ENCODE peak calls at places on chromosomes 2 and 18, in five cellular contexts. Q is stomach, R is sigmoid colon, E is A549, X is tibial nerve. B is an unnamed sample.

GRCh38 chr2:205245652-205246051 is 436.6 kb upstream of the NRP2 start:
- DNase-seq in Q (no peak), R (no peak), E (no peak), X (no peak), B (no peak)

GRCh38 chr2:7097353-7097895 is 180.2 kb downstream of the RNF144A start:
- DNase-seq in Q (peak), R (peak), E (peak), X (peak), B (peak)

GRCh38 chr2:26649992-26650712 is 9.0 kb upstream of the CIB4 start:
- DNase-seq in Q (peak), R (no peak), E (no peak), X (no peak), B (no peak)

GRCh38 chr2:166170356-166170755 is 42.5 kb upstream of the SCN1A start:
- DNase-seq in Q (no peak), R (no peak), E (no peak), X (no peak), B (no peak)

GRCh38 chr2:133651861-133652260 is 83.6 kb upstream of the NCKAP5 start:
- DNase-seq in Q (no peak), R (no peak), E (no peak), X (no peak), B (no peak)

GRCh38 chr2:158893057-158893456 is 75.4 kb upstream of the TANC1 start:
- DNase-seq in Q (no peak), R (no peak), E (no peak), X (no peak), B (no peak)

GRCh38 chr18:54203914-54204313 is 20.6 kb downstream of the MBD2 start:
- DNase-seq in Q (no peak), R (no peak), E (no peak), X (no peak), B (no peak)

GRCh38 chr2:161134547-161135518 is 25.4 kb upstream of the TANK start:
- DNase-seq in Q (peak), R (no peak), E (no peak), X (no peak), B (no peak)

GRCh38 chr2:85326406-85326945 is 1.3 kb downstream of the TGOLN2 start:
- DNase-seq in Q (no peak), R (no peak), E (no peak), X (no peak), B (peak)

GRCh38 chr2:9686061-9686460 is 55.3 kb upstream of the YWHAQ start:
- DNase-seq in Q (no peak), R (no peak), E (no peak), X (no peak), B (no peak)

GRCh38 chr2:171712051-171712450 is 24.8 kb downstream of the DYNC1I2 start:
- DNase-seq in Q (no peak), R (no peak), E (no peak), X (no peak), B (no peak)

GRCh38 chr2:187310696-187311095 is 137.4 kb downstream of the CALCRL start:
- DNase-seq in Q (no peak), R (no peak), E (no peak), X (no peak), B (no peak)

GRCh38 chr2:99865818-99866676 is 276.3 kb downstream of the AFF3 start:
- DNase-seq in Q (no peak), R (no peak), E (no peak), X (no peak), B (no peak)

GRCh38 chr2:29079887-29080286 is 5.6 kb upstream of the PCARE start:
- DNase-seq in Q (no peak), R (no peak), E (no peak), X (no peak), B (no peak)

GRCh38 chr2:29074401-29074800 is at the start of gene PCARE:
- DNase-seq in Q (no peak), R (no peak), E (no peak), X (no peak), B (no peak)

GRCh38 chr2:29072971-29073725 is 1.2 kb downstream of the PCARE start:
- DNase-seq in Q (no peak), R (no peak), E (no peak), X (no peak), B (no peak)

GRCh38 chr2:29073913-29074312 is 410 bp downstream of the PCARE start:
- DNase-seq in Q (no peak), R (no peak), E (no peak), X (no peak), B (no peak)

DNA sequence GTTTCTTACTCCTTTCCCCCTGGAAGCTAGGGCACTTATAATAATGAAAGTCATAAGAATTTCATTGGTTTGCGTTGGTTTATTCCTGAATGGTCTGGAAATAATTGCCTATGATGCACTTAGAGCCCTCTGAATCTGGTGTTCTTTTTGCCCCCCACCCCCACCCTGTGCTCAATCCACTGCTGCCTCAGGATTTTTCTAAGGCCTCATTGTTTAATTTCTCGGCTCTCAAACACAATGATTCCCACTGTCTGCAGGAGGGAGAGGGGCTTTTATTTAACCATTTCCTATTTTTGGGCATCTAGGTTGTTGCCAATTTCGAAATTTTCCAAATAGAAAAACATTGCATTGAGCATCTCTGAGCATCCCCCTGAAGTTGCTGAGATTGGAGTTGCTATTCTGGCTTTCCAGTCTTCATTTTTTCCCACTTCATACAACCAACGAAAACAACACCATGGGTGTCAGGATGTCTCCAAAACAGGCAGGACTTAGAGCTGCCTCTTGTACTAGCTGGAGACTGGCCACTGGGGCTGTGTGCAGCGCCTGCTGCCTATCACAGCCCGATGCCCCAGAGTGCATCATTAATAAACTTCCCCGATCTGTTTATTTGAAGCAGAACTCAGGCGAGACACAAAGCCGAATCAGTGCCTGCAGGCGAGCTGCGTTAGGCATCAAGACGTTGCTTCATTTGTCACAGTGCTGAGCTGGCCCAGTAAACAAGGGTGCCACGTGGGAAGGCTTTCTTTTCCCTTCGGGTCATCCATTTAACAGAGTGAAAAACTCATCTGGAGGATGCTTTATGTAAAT is 1.8 kb upstream of the PCARE start:
- DNase-seq in Q (no peak), R (no peak), E (no peak), X (no peak), B (no peak)
- H3K4me3 ChIP-seq in Q (no peak), R (no peak), E (no peak), X (no peak), B (no peak)

GRCh38 chr2:225842939-225843338 is 443.4 kb downstream of the NYAP2 start:
- DNase-seq in Q (no peak), R (no peak), E (no peak), X (no peak), B (no peak)
- TF ChIP-seq CTCF in Q (no peak), R (no peak), E (no peak), X (no peak), B (no peak)

GRCh38 chr2:169716229-169716886 is 17.3 kb upstream of the KLHL23 start:
- DNase-seq in Q (peak), R (no peak), E (no peak), X (no peak), B (peak)
- TF ChIP-seq EP300 in Q (no peak), R (no peak), E (no peak), X (no peak), B (no peak)

GRCh38 chr2:176160251-176161040 is 3.3 kb downstream of the HOXD3 start:
- DNase-seq in Q (no peak), R (no peak), E (no peak), X (no peak), B (no peak)

GRCh38 chr2:176162911-176163654 is 6.0 kb downstream of the HOXD3 start:
- DNase-seq in Q (no peak), R (no peak), E (no peak), X (no peak), B (no peak)

GRCh38 chr2:176161041-176161785 is 4.1 kb downstream of the HOXD3 start:
- DNase-seq in Q (no peak), R (no peak), E (no peak), X (no peak), B (no peak)

GRCh38 chr2:176163655-176164021 is 6.5 kb downstream of the HOXD3 start:
- DNase-seq in Q (no peak), R (no peak), E (no peak), X (no peak), B (no peak)

GRCh38 chr2:176161817-176162626 is 4.9 kb downstream of the HOXD3 start:
- DNase-seq in Q (no peak), R (no peak), E (no peak), X (no peak), B (no peak)
- H3K4me3 ChIP-seq in Q (no peak), R (no peak), E (no peak), X (peak), B (no peak)